ENCODE peak calls at places on chromosomes 6 and 20, in ten cellular contexts. One of them, this sample, is unnamed.

GRCh38 chr20:37986873-37987601 is 46.2 kb downstream of the TTI1 start:
- DNase-seq in thyroid gland: peak; percentile 98
- DNase-seq in choroid plexus epithelial cell: no peak
- DNase-seq in OCI-LY7: no peak
- DNase-seq in colonic mucosa: no peak
- DNase-seq in HCT116: no peak
- DNase-seq in cardiac fibroblast: no peak
- DNase-seq in left ventricle myocardium inferior: peak; percentile 81
- DNase-seq in heart right ventricle: peak; percentile 87
- DNase-seq in bronchial epithelial cell: no peak
- DNase-seq in this sample: no peak

GRCh38 chr6:97205936-97206335 is 77.1 kb downstream of the MMS22L start:
- DNase-seq in thyroid gland: no peak
- DNase-seq in choroid plexus epithelial cell: no peak
- DNase-seq in OCI-LY7: no peak
- DNase-seq in colonic mucosa: no peak
- DNase-seq in HCT116: no peak
- DNase-seq in cardiac fibroblast: no peak
- DNase-seq in left ventricle myocardium inferior: no peak
- DNase-seq in heart right ventricle: no peak
- DNase-seq in bronchial epithelial cell: no peak
- DNase-seq in this sample: no peak

GRCh38 chr6:12818324-12818723 is 101.8 kb downstream of the PHACTR1 start:
- DNase-seq in thyroid gland: no peak
- DNase-seq in choroid plexus epithelial cell: peak; percentile 1
- DNase-seq in OCI-LY7: no peak
- DNase-seq in colonic mucosa: no peak
- DNase-seq in HCT116: no peak
- DNase-seq in cardiac fibroblast: no peak
- DNase-seq in left ventricle myocardium inferior: no peak
- DNase-seq in heart right ventricle: no peak
- DNase-seq in bronchial epithelial cell: no peak
- DNase-seq in this sample: no peak

GRCh38 chr20:17470521-17470920 is 60.7 kb downstream of the BFSP1 start:
- DNase-seq in thyroid gland: no peak
- DNase-seq in choroid plexus epithelial cell: no peak
- DNase-seq in OCI-LY7: no peak
- DNase-seq in colonic mucosa: no peak
- DNase-seq in HCT116: no peak
- DNase-seq in cardiac fibroblast: no peak
- DNase-seq in left ventricle myocardium inferior: no peak
- DNase-seq in heart right ventricle: no peak
- DNase-seq in bronchial epithelial cell: no peak
- DNase-seq in this sample: no peak

GRCh38 chr6:110495949-110496348 is 19.5 kb upstream of the SLC22A16 start:
- DNase-seq in thyroid gland: no peak
- DNase-seq in choroid plexus epithelial cell: no peak
- DNase-seq in OCI-LY7: no peak
- DNase-seq in colonic mucosa: no peak
- DNase-seq in HCT116: no peak
- DNase-seq in cardiac fibroblast: no peak
- DNase-seq in left ventricle myocardium inferior: no peak
- DNase-seq in heart right ventricle: no peak
- DNase-seq in bronchial epithelial cell: no peak
- DNase-seq in this sample: no peak

GRCh38 chr6:5728726-5729434 is 277.8 kb downstream of the NRN1 start:
- DNase-seq in thyroid gland: no peak
- DNase-seq in choroid plexus epithelial cell: peak; percentile 10
- DNase-seq in OCI-LY7: peak; percentile 4
- DNase-seq in colonic mucosa: no peak
- DNase-seq in HCT116: no peak
- DNase-seq in cardiac fibroblast: peak; percentile 64
- DNase-seq in left ventricle myocardium inferior: no peak
- DNase-seq in heart right ventricle: no peak
- DNase-seq in bronchial epithelial cell: peak; percentile 94
- DNase-seq in this sample: no peak

GRCh38 chr6:37068523-37069270 is 63.2 kb downstream of the FGD2 start:
- DNase-seq in thyroid gland: no peak
- DNase-seq in choroid plexus epithelial cell: no peak
- DNase-seq in OCI-LY7: no peak
- DNase-seq in colonic mucosa: no peak
- DNase-seq in HCT116: no peak
- DNase-seq in cardiac fibroblast: no peak
- DNase-seq in left ventricle myocardium inferior: no peak
- DNase-seq in heart right ventricle: no peak
- DNase-seq in bronchial epithelial cell: no peak
- DNase-seq in this sample: no peak

GRCh38 chr20:4835244-4836177 is 113.8 kb downstream of the PRND start:
- DNase-seq in thyroid gland: no peak
- DNase-seq in choroid plexus epithelial cell: peak; percentile 75
- DNase-seq in OCI-LY7: no peak
- DNase-seq in colonic mucosa: peak; percentile 37
- DNase-seq in HCT116: no peak
- DNase-seq in cardiac fibroblast: no peak
- DNase-seq in left ventricle myocardium inferior: peak; percentile 69
- DNase-seq in heart right ventricle: peak; percentile 60
- DNase-seq in bronchial epithelial cell: no peak
- DNase-seq in this sample: no peak

GRCh38 chr6:123352279-123352678 is 284.5 kb downstream of the TRDN start:
- DNase-seq in thyroid gland: no peak
- DNase-seq in choroid plexus epithelial cell: no peak
- DNase-seq in OCI-LY7: no peak
- DNase-seq in colonic mucosa: no peak
- DNase-seq in HCT116: no peak
- DNase-seq in cardiac fibroblast: no peak
- DNase-seq in left ventricle myocardium inferior: no peak
- DNase-seq in heart right ventricle: no peak
- DNase-seq in bronchial epithelial cell: no peak
- DNase-seq in this sample: no peak

GRCh38 chr6:163254341-163254835 is 160.1 kb upstream of the QKI start:
- DNase-seq in thyroid gland: no peak
- DNase-seq in choroid plexus epithelial cell: no peak
- DNase-seq in OCI-LY7: no peak
- DNase-seq in colonic mucosa: no peak
- DNase-seq in HCT116: no peak
- DNase-seq in cardiac fibroblast: no peak
- DNase-seq in left ventricle myocardium inferior: no peak
- DNase-seq in heart right ventricle: no peak
- DNase-seq in bronchial epithelial cell: no peak
- DNase-seq in this sample: no peak

GRCh38 chr20:49510562-49511117 is 28.2 kb upstream of the KCNB1 start:
- DNase-seq in thyroid gland: no peak
- DNase-seq in choroid plexus epithelial cell: peak; percentile 92
- DNase-seq in OCI-LY7: no peak
- DNase-seq in colonic mucosa: peak; percentile 27
- DNase-seq in HCT116: no peak
- DNase-seq in cardiac fibroblast: peak; percentile 95
- DNase-seq in left ventricle myocardium inferior: peak; percentile 73
- DNase-seq in heart right ventricle: peak; percentile 23
- DNase-seq in bronchial epithelial cell: no peak
- DNase-seq in this sample: peak; percentile 92

GRCh38 chr6:145508107-145508506 is 227.2 kb downstream of the EPM2A start:
- DNase-seq in thyroid gland: no peak
- DNase-seq in choroid plexus epithelial cell: peak; percentile 25
- DNase-seq in OCI-LY7: peak; percentile 1
- DNase-seq in colonic mucosa: no peak
- DNase-seq in HCT116: no peak
- DNase-seq in cardiac fibroblast: peak; percentile 2
- DNase-seq in left ventricle myocardium inferior: no peak
- DNase-seq in heart right ventricle: no peak
- DNase-seq in bronchial epithelial cell: peak; percentile 20
- DNase-seq in this sample: no peak

GRCh38 chr6:107657755-107658461 is 166.2 kb downstream of the SCML4 start:
- DNase-seq in thyroid gland: peak; percentile 9
- DNase-seq in choroid plexus epithelial cell: peak; percentile 88
- DNase-seq in OCI-LY7: peak; percentile 99
- DNase-seq in colonic mucosa: peak; percentile 49
- DNase-seq in HCT116: no peak
- DNase-seq in cardiac fibroblast: peak; percentile 57
- DNase-seq in left ventricle myocardium inferior: peak; percentile 29
- DNase-seq in heart right ventricle: peak; percentile 46
- DNase-seq in bronchial epithelial cell: peak; percentile 76
- DNase-seq in this sample: no peak

GRCh38 chr6:131172237-131172636 is 37.0 kb downstream of the AKAP7 start:
- DNase-seq in thyroid gland: no peak
- DNase-seq in choroid plexus epithelial cell: peak; percentile 34
- DNase-seq in OCI-LY7: no peak
- DNase-seq in colonic mucosa: no peak
- DNase-seq in HCT116: no peak
- DNase-seq in cardiac fibroblast: peak; percentile 68
- DNase-seq in left ventricle myocardium inferior: no peak
- DNase-seq in heart right ventricle: no peak
- DNase-seq in bronchial epithelial cell: peak; percentile 37
- DNase-seq in this sample: no peak

GRCh38 chr20:59933296-59933848 is at the start of gene SYCP2:
- DNase-seq in thyroid gland: peak; percentile 17
- DNase-seq in choroid plexus epithelial cell: peak; percentile 28
- DNase-seq in OCI-LY7: no peak
- DNase-seq in colonic mucosa: peak; percentile 43
- DNase-seq in HCT116: no peak
- DNase-seq in cardiac fibroblast: peak; percentile 32
- DNase-seq in left ventricle myocardium inferior: peak; percentile 67
- DNase-seq in heart right ventricle: peak; percentile 50
- DNase-seq in bronchial epithelial cell: no peak
- DNase-seq in this sample: no peak
- TF ChIP-seq CTCF in thyroid gland: no peak
- TF ChIP-seq CTCF in choroid plexus epithelial cell: no peak
- TF ChIP-seq CTCF in OCI-LY7: no peak
- TF ChIP-seq CTCF in colonic mucosa: no peak
- TF ChIP-seq CTCF in HCT116: no peak
- TF ChIP-seq CTCF in cardiac fibroblast: no peak
- TF ChIP-seq CTCF in left ventricle myocardium inferior: no peak
- TF ChIP-seq CTCF in heart right ventricle: no peak
- TF ChIP-seq CTCF in bronchial epithelial cell: no peak
- TF ChIP-seq CTCF in this sample: no peak

DNA sequence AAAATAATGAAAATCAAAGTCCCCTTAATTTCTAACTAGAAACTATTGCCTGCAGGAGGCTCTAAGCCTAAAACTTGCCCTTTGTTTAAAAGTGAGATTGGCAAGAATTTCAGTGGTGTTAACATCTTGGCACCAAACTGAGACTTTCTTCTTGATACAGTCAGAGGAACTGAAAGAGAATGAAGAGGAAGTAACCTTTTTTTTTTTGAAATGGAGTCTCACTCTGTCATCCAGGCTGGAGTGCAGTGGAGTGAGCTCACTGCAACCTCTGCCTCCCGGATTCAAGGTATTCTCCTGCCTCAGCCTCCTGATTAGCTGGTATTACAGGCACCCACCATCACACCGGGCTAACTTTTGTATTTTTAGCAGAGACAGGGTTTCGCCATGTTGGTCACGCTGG is 3.6 kb downstream of the DOP1A start:
- DNase-seq in thyroid gland: no peak
- DNase-seq in choroid plexus epithelial cell: no peak
- DNase-seq in OCI-LY7: peak; percentile 79
- DNase-seq in colonic mucosa: no peak
- DNase-seq in HCT116: no peak
- DNase-seq in cardiac fibroblast: no peak
- DNase-seq in left ventricle myocardium inferior: no peak
- DNase-seq in heart right ventricle: no peak
- DNase-seq in bronchial epithelial cell: peak; percentile 80
- DNase-seq in this sample: no peak
- H3K4me3 ChIP-seq in thyroid gland: no peak overlapping the region
- H3K4me3 ChIP-seq in choroid plexus epithelial cell: no peak overlapping the region
- H3K4me3 ChIP-seq in OCI-LY7: peak overlapping the region; percentile 88
- H3K4me3 ChIP-seq in colonic mucosa: no peak overlapping the region
- H3K4me3 ChIP-seq in HCT116: no peak overlapping the region
- H3K4me3 ChIP-seq in cardiac fibroblast: no peak overlapping the region
- H3K4me3 ChIP-seq in left ventricle myocardium inferior: no peak overlapping the region
- H3K4me3 ChIP-seq in heart right ventricle: no peak overlapping the region
- H3K4me3 ChIP-seq in bronchial epithelial cell: no peak overlapping the region
- H3K4me3 ChIP-seq in this sample: no peak overlapping the region

DNA sequence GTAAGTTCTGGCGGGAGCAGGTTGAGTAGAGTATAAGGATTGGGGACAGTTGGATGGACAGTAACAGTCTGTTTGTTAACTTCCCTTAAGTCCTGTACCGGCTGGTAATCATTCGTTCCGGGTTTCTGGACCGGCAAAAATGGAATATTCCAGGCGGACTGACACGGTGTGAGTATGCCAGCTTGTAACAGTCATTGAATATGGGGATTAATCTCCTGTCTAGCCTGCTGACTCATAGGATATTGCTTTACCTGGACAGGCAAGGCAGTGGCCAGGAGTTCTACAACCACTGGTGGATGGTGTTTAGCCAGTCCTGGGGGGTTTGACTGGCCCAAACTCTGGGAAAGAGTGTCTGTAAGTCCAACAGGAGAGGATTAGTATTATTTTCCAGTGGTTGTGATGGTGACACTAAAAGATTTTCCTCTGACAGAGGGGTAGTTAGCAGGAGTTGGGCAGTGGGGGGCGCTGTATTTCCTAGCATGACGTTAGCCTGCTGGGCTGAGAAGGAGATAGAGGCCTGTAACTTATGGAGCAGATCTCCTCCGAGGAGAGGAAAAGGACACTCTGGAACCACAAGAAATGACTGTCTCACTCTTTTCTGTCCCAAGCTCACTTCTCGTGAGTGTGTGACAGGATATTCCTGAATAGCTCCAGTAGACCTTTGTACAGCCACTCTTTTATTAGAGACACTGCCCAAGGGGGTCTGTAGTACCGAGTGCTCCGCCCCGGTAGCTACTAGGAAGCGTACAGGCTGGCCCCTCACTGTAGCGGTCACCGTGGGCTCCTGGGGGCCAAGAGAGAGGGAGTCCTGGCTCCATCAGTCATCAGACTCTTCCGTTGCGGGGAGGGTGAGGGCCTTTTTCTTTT is 152.2 kb downstream of the TRIM27 start:
- DNase-seq in thyroid gland: no peak
- DNase-seq in choroid plexus epithelial cell: no peak
- DNase-seq in OCI-LY7: peak; percentile 36
- DNase-seq in colonic mucosa: no peak
- DNase-seq in HCT116: no peak
- DNase-seq in cardiac fibroblast: no peak
- DNase-seq in left ventricle myocardium inferior: no peak
- DNase-seq in heart right ventricle: no peak
- DNase-seq in bronchial epithelial cell: peak; percentile 46
- DNase-seq in this sample: no peak
- TF ChIP-seq CTCF in thyroid gland: no peak
- TF ChIP-seq CTCF in choroid plexus epithelial cell: no peak
- TF ChIP-seq CTCF in OCI-LY7: peak; percentile 67
- TF ChIP-seq CTCF in colonic mucosa: no peak
- TF ChIP-seq CTCF in HCT116: no peak
- TF ChIP-seq CTCF in cardiac fibroblast: no peak
- TF ChIP-seq CTCF in left ventricle myocardium inferior: no peak
- TF ChIP-seq CTCF in heart right ventricle: no peak
- TF ChIP-seq CTCF in bronchial epithelial cell: no peak
- TF ChIP-seq CTCF in this sample: no peak

DNA sequence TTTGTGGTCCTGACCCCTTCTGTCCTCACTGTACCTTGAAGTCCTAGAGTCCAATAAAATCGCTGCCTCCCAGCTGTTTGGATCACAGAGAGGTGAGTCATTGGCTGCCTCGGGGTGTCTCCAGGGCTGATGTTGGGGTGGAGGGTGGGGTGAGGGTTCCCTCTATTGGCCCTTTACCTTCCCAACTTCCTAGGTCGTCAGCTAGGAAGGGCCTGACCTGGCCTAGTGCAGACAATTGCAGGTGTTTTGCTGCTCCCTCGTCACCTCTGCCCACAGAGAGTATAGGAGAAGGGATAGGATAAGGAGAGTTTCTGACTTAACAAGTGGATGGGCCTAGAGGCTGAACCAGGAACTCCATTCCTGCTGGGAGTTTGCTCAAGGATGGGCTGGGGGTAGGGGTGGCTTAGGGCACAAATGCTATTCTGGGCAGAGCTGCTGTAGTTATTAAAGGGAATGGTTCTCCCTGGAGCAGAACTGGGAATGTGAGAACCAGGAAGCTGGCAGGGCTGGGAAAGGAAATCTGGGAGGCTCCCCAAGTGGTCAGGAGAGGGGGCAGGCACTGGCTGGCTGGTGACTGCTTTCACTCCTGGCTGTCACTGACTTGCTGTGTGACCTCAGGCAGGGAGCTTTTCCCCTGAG is 1.4 kb downstream of the TP53INP2 start:
- DNase-seq in thyroid gland: peak; percentile 62
- DNase-seq in choroid plexus epithelial cell: peak; percentile 31
- DNase-seq in OCI-LY7: no peak
- DNase-seq in colonic mucosa: peak; percentile 80
- DNase-seq in HCT116: no peak
- DNase-seq in cardiac fibroblast: peak; percentile 52
- DNase-seq in left ventricle myocardium inferior: peak; percentile 41
- DNase-seq in heart right ventricle: peak; percentile 60
- DNase-seq in bronchial epithelial cell: peak; percentile 65
- DNase-seq in this sample: no peak
- H3K4me3 ChIP-seq in thyroid gland: no peak overlapping the region
- H3K4me3 ChIP-seq in choroid plexus epithelial cell: peak overlapping the region; percentile 87
- H3K4me3 ChIP-seq in OCI-LY7: peak overlapping the region; percentile 93
- H3K4me3 ChIP-seq in colonic mucosa: peak overlapping the region; percentile 81
- H3K4me3 ChIP-seq in HCT116: peak overlapping the region; percentile 77
- H3K4me3 ChIP-seq in cardiac fibroblast: peak overlapping the region; percentile 86
- H3K4me3 ChIP-seq in left ventricle myocardium inferior: peak overlapping the region; percentile 79
- H3K4me3 ChIP-seq in heart right ventricle: peak overlapping the region; percentile 91
- H3K4me3 ChIP-seq in bronchial epithelial cell: no peak overlapping the region
- H3K4me3 ChIP-seq in this sample: no peak overlapping the region

This sample was measured in AG09309.